ENCODE peak calls at places on chromosomes 3 and 15, in nine cellular contexts. T, S, E, F, G, I, M, V and X are unnamed samples.

GRCh38 chr3:114319453-114319852 is 25.6 kb downstream of the TIGIT start:
- DNase-seq in T (peak; percentile 8), S (peak; percentile 46), E (peak; percentile 66), F (peak; percentile 38), G (no peak), I (peak; percentile 88), M (no peak), V (no peak), X (no peak)

GRCh38 chr15:74193305-74193718 is 9.3 kb downstream of the STRA6 start:
- DNase-seq in T (peak; percentile 46), S (no peak), E (peak; percentile 93), F (peak; percentile 98), G (peak; percentile 78), I (no peak), M (no peak), V (no peak), X (no peak)

GRCh38 chr3:70996082-70996481 is 587.4 kb downstream of the FOXP1 start:
- DNase-seq in T (no peak), S (no peak), E (no peak), F (no peak), G (no peak), I (no peak), M (no peak), V (no peak), X (no peak)

GRCh38 chr3:13420817-13421755 is 964 bp upstream of the NUP210 start:
- DNase-seq in T (no peak), S (no peak), E (no peak), F (no peak), G (no peak), I (peak; percentile 45), M (no peak), V (peak; percentile 97), X (peak; percentile 90)

GRCh38 chr15:77706482-77707244 is 74.0 kb upstream of the LINGO1 start:
- DNase-seq in T (no peak), S (no peak), E (no peak), F (no peak), G (no peak), I (no peak), M (no peak), V (no peak), X (no peak)

GRCh38 chr15:73318463-73319351 is 50.1 kb downstream of the HCN4 start:
- DNase-seq in T (no peak), S (peak; percentile 81), E (no peak), F (peak; percentile 20), G (no peak), I (peak; percentile 87), M (peak; percentile 92), V (no peak), X (peak; percentile 21)

GRCh38 chr3:38084019-38084968 is 45.3 kb downstream of the DLEC1 start:
- DNase-seq in T (peak; percentile 37), S (peak; percentile 21), E (peak; percentile 62), F (peak; percentile 67), G (no peak), I (no peak), M (peak; percentile 48), V (no peak), X (peak; percentile 17)

GRCh38 chr15:62497356-62497755 is 332.3 kb upstream of the C2CD4B start:
- DNase-seq in T (no peak), S (no peak), E (no peak), F (peak; percentile 62), G (no peak), I (no peak), M (no peak), V (no peak), X (no peak)

GRCh38 chr15:89112341-89112971 is 24.2 kb downstream of the ABHD2 start:
- DNase-seq in T (peak; percentile 71), S (no peak), E (peak; percentile 67), F (peak; percentile 58), G (peak; percentile 72), I (no peak), M (no peak), V (peak; percentile 87), X (no peak)

GRCh38 chr3:149512073-149512782 is 37.7 kb downstream of the TM4SF4 start:
- DNase-seq in T (peak; percentile 82), S (peak; percentile 85), E (peak; percentile 84), F (peak; percentile 80), G (peak; percentile 50), I (peak; percentile 88), M (peak; percentile 78), V (peak; percentile 65), X (peak; percentile 29)

GRCh38 chr3:29853841-29854397 is 573.0 kb downstream of the RBMS3 start:
- DNase-seq in T (no peak), S (no peak), E (no peak), F (no peak), G (no peak), I (no peak), M (no peak), V (no peak), X (no peak)

GRCh38 chr3:127417709-127418559 is 130.1 kb upstream of the PRR20G start:
- DNase-seq in T (no peak), S (no peak), E (no peak), F (peak; percentile 51), G (no peak), I (no peak), M (no peak), V (no peak), X (no peak)

GRCh38 chr3:62607287-62608029 is 234.1 kb upstream of the FEZF2 start:
- DNase-seq in T (no peak), S (peak; percentile 39), E (peak; percentile 63), F (peak; percentile 81), G (no peak), I (peak; percentile 11), M (no peak), V (no peak), X (no peak)

GRCh38 chr3:50164984-50165383 is 9.9 kb downstream of the SEMA3F start:
- DNase-seq in T (no peak), S (no peak), E (no peak), F (no peak), G (no peak), I (no peak), M (no peak), V (no peak), X (no peak)

GRCh38 chr15:78264304-78265136 is at the start of gene DNAJA4:
- DNase-seq in T (peak; percentile 29), S (peak; percentile 17), E (no peak), F (peak; percentile 59), G (no peak), I (peak; percentile 76), M (peak; percentile 39), V (no peak), X (no peak)

GRCh38 chr3:115834068-115834467 is 210.8 kb downstream of the GAP43 start:
- DNase-seq in T (no peak), S (no peak), E (peak; percentile 78), F (peak; percentile 88), G (no peak), I (no peak), M (no peak), V (no peak), X (no peak)

GRCh38 chr15:90580946-90581345 is 51.2 kb downstream of the CRTC3 start:
- DNase-seq in T (no peak), S (no peak), E (no peak), F (no peak), G (no peak), I (no peak), M (no peak), V (no peak), X (no peak)

GRCh38 chr3:171282041-171282440 is 178.2 kb downstream of the TNIK start:
- DNase-seq in T (no peak), S (no peak), E (no peak), F (peak; percentile 33), G (no peak), I (no peak), M (no peak), V (no peak), X (no peak)

GRCh38 chr3:71579934-71580318 is 3.6 kb downstream of the FOXP1 start:
- DNase-seq in T (peak; percentile 42), S (peak; percentile 27), E (peak; percentile 63), F (peak; percentile 66), G (no peak), I (no peak), M (no peak), V (no peak), X (peak; percentile 68)

GRCh38 chr3:12194669-12195161 is 36.0 kb upstream of the TIMP4 start:
- DNase-seq in T (peak; percentile 45), S (no peak), E (peak; percentile 89), F (peak; percentile 58), G (peak; percentile 86), I (peak; percentile 46), M (no peak), V (no peak), X (peak; percentile 39)

GRCh38 chr15:71011503-71012155 is 103.6 kb upstream of the THSD4 start:
- DNase-seq in T (peak; percentile 55), S (peak; percentile 51), E (peak; percentile 82), F (peak; percentile 83), G (peak; percentile 28), I (peak; percentile 60), M (peak; percentile 6), V (peak; percentile 23), X (peak; percentile 2)

GRCh38 chr15:39488498-39488897 is 92.4 kb upstream of the THBS1 start:
- DNase-seq in T (no peak), S (no peak), E (no peak), F (no peak), G (no peak), I (no peak), M (no peak), V (no peak), X (no peak)
- TF ChIP-seq EZH2phosphoT487 in T (no peak), S (no peak), E (no peak), F (no peak), G (no peak), I (no peak), M (no peak), V (no peak), X (no peak)

DNA sequence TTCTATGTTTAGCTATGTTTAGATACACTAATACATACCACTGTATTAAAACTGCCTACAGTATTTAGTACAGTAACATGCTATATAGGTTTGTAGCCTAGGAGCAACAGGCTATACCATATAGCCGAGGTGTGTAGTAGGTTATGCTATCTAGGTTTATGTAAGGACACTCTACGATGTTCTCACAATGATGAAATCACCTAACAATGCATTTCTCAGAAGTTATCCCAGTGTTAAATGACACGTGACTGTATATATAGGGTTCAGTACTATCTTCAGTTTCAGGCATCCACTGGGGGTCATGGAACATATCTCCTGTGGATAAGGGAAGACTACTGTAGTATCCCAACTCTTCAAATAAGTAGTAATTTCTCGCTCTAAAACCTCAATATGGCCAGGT is 97.4 kb downstream of the TMCC1 start:
- DNase-seq in T (no peak), S (no peak), E (no peak), F (no peak), G (no peak), I (no peak), M (no peak), V (no peak), X (no peak)
- H3K4me2 ChIP-seq in T (no peak overlapping the region), S (no peak overlapping the region), E (peak overlapping the region; percentile 88), F (no peak overlapping the region), G (peak overlapping the region; percentile 86), I (peak overlapping the region; percentile 76), M (no peak overlapping the region), V (no peak overlapping the region), X (no peak overlapping the region)

GRCh38 chr3:155870945-155871745 is 695 bp downstream of the GMPS start:
- DNase-seq in T (peak; percentile 62), S (peak; percentile 61), E (peak; percentile 44), F (peak; percentile 72), G (no peak), I (peak; percentile 60), M (peak; percentile 78), V (peak; percentile 59), X (peak; percentile 57)
- TF ChIP-seq EZH2phosphoT487 in T (no peak), S (no peak), E (no peak), F (no peak), G (no peak), I (no peak), M (no peak), V (no peak), X (no peak)

GRCh38 chr15:37061996-37062395 is 38.4 kb downstream of the MEIS2 start:
- DNase-seq in T (no peak), S (no peak), E (peak; percentile 73), F (no peak), G (peak; percentile 38), I (no peak), M (no peak), V (no peak), X (no peak)
- H3K4me2 ChIP-seq in T (no peak overlapping the region), S (no peak overlapping the region), E (no peak overlapping the region), F (no peak overlapping the region), G (peak overlapping the region; percentile 42), I (no peak overlapping the region), M (no peak overlapping the region), V (no peak overlapping the region), X (no peak overlapping the region)